ENCODE peak calls at places on chromosomes 6 and 20, in nine cellular contexts. G is hepatocyte, Q is fibroblast of lung, U is PC-9, M is IMR-90, S is K562, P is neural progenitor cell, Y is HepG2, Z is GM23248. O is an unnamed sample.
A peak's percentile ranks its signal among the peaks of the same experiment; 100 is the strongest.

GRCh38 chr6:16728513-16729182 is 32.6 kb downstream of the ATXN1 start:
- DNase-seq in G (no peak), Z (no peak), Y (no peak), S (no peak), Q (no peak), M (no peak), U (no peak), P (no peak), O (no peak)

GRCh38 chr6:112802154-112802553 is 455.0 kb downstream of the RFPL4B start:
- DNase-seq in Q (peak; percentile 94), S (no peak), Y (no peak), M (peak; percentile 96), G (peak; percentile 25), U (no peak), Z (peak; percentile 73), P (no peak), O (no peak)

GRCh38 chr20:61951695-61952533 is 113.8 kb downstream of the TAF4 start:
- DNase-seq in M (peak; percentile 28), G (peak; percentile 69), S (peak; percentile 32), P (peak; percentile 88), Q (peak; percentile 30), U (no peak), Y (no peak), Z (peak; percentile 17), O (peak; percentile 85)

GRCh38 chr6:2804516-2804915 is 37.1 kb downstream of the SERPINB1 start:
- DNase-seq in M (no peak), U (no peak), G (no peak), Z (no peak), Y (no peak), Q (no peak), P (no peak), S (no peak), O (no peak)

GRCh38 chr20:24995741-24996448 is 3.3 kb upstream of the APMAP start:
- DNase-seq in Y (no peak), P (peak; percentile 10), Z (peak; percentile 43), U (no peak), G (no peak), Q (no peak), M (no peak), S (no peak), O (no peak)

GRCh38 chr6:75230484-75231325 is 12.9 kb downstream of the COX7A2 start:
- DNase-seq in S (peak; percentile 57), P (peak; percentile 66), Y (peak; percentile 58), Q (peak; percentile 71), U (no peak), G (peak; percentile 77), M (peak; percentile 67), Z (peak; percentile 81), O (peak; percentile 86)

GRCh38 chr20:62219992-62220665 is at the start of gene HRH3:
- DNase-seq in P (peak; percentile 95), U (no peak), G (peak; percentile 82), S (peak; percentile 63), Y (peak; percentile 41), Q (no peak), Z (peak; percentile 52), M (no peak), O (peak; percentile 78)

GRCh38 chr20:34111057-34111711 is 859 bp downstream of the EIF2S2 start:
- DNase-seq in G (peak; percentile 40), Q (peak; percentile 74), M (peak; percentile 71), Y (no peak), S (peak; percentile 29), Z (peak; percentile 79), P (peak; percentile 36), U (peak; percentile 60), O (peak; percentile 13)

GRCh38 chr20:15278041-15278440 is 940.6 kb upstream of the FLRT3 start:
- DNase-seq in Y (no peak), G (no peak), S (no peak), P (no peak), M (no peak), U (peak; percentile 42), Q (no peak), Z (peak; percentile 1), O (no peak)

GRCh38 chr6:144922120-144922722 is 637.1 kb downstream of the UTRN start:
- DNase-seq in G (peak; percentile 30), U (no peak), Z (peak; percentile 92), P (no peak), S (no peak), M (peak; percentile 42), Q (peak; percentile 45), Y (no peak), O (no peak)

GRCh38 chr20:36773123-36773547 is 428 bp downstream of the DSN1 start:
- DNase-seq in U (no peak), Y (no peak), Z (peak; percentile 35), P (peak; percentile 25), G (no peak), Q (peak; percentile 11), M (no peak), S (no peak), O (no peak)

GRCh38 chr6:3744901-3745470 is 6.5 kb downstream of the PXDC1 start:
- DNase-seq in G (no peak), Z (peak; percentile 41), S (no peak), Y (no peak), U (no peak), Q (no peak), M (no peak), P (no peak), O (no peak)

GRCh38 chr6:93176070-93176469 is 243.3 kb downstream of the EPHA7 start:
- DNase-seq in Y (no peak), Z (no peak), S (no peak), P (no peak), G (no peak), U (no peak), Q (no peak), M (no peak), O (peak; percentile 3)

GRCh38 chr6:14192186-14192788 is 74.7 kb downstream of the CD83 start:
- DNase-seq in G (no peak), U (no peak), Z (no peak), P (no peak), Q (no peak), M (no peak), S (no peak), Y (no peak), O (no peak)

DNA sequence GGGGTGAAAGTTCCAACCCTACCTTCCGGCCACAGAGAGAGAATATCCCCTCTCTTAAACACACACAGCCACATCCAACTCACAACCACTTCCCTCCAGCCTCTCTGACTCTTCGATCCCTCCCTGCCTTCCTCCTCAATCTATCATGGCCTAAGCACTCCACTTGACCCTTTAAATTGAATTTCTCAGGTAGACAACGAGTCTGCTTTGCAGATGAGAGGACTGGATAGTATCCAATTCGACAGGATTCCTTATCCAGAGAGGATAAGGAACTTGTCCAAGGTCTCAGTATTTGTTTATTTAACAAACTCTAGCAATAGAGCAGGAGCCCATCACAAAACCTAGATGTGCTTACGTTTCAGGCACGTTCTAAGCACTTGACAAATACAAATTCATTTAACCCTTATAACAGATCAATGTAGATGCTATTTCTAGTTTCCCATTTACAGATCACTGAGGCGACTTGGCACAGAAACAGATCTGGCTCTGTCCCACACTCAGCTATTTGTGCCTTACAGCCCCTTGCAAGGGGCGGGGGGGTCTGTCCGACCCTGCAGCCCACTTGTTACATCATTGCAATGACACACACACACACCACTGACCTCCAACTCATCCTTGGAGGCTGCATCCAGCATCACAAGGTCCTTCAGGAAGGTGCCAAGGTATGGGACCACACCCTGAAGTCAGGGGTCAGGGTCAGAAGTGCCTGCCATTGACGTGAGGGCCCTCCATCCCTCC is 4.5 kb downstream of the RGL2 start:
- DNase-seq in U (peak; percentile 25), Q (no peak), S (no peak), Y (no peak), M (no peak), G (no peak), P (no peak), Z (no peak), O (no peak)
- H3K36me3 ChIP-seq in U (peaks cover 5% of the 10 kb centered on the region), Q (peaks cover 17% of the 10 kb centered on the region), S (peaks cover 66% of the 10 kb centered on the region), Y (peaks cover 24% of the 10 kb centered on the region), M (peaks cover 30% of the 10 kb centered on the region), G (no peaks in the 10 kb centered on the region), P (no peaks in the 10 kb centered on the region), Z (no peaks in the 10 kb centered on the region), O (no peaks in the 10 kb centered on the region)

GRCh38 chr6:44065443-44066115 is 61.7 kb downstream of the MRPL14 start:
- DNase-seq in M (peak; percentile 52), U (no peak), Y (no peak), Z (peak; percentile 50), S (no peak), G (no peak), P (no peak), Q (no peak), O (no peak)

GRCh38 chr6:44063561-44064059 is 63.6 kb downstream of the MRPL14 start:
- DNase-seq in U (no peak), P (no peak), Z (no peak), M (no peak), Y (no peak), Q (no peak), S (no peak), G (no peak), O (no peak)

GRCh38 chr6:44062771-44063560 is 64.3 kb downstream of the MRPL14 start:
- DNase-seq in Z (no peak), G (no peak), Q (no peak), P (peak; percentile 53), U (no peak), M (no peak), Y (no peak), S (peak; percentile 93), O (peak; percentile 89)

GRCh38 chr6:44064089-44064947 is 62.9 kb downstream of the MRPL14 start:
- DNase-seq in U (peak; percentile 77), P (peak; percentile 31), S (peak; percentile 95), M (peak; percentile 100), G (peak; percentile 78), Z (peak; percentile 97), Y (peak; percentile 56), Q (peak; percentile 91), O (no peak)

GRCh38 chr6:44064948-44065272 is 62.3 kb downstream of the MRPL14 start:
- DNase-seq in S (no peak), G (no peak), M (no peak), Q (no peak), Y (no peak), U (no peak), Z (no peak), P (no peak), O (no peak)
- H3K4me2 ChIP-seq in S (peak overlapping the region; percentile 40), G (no peak overlapping the region), M (no peak overlapping the region), Q (no peak overlapping the region), Y (peak overlapping the region; percentile 38), U (peak overlapping the region; percentile 21), Z (peak overlapping the region; percentile 30), P (no peak overlapping the region), O (no peak overlapping the region)

GRCh38 chr6:45707188-45707587 is 308.5 kb downstream of the CLIC5 start:
- DNase-seq in G (no peak), U (no peak), P (no peak), Z (no peak), S (no peak), Y (no peak), M (no peak), Q (no peak), O (no peak)
- H3K36me3 ChIP-seq in G (no peaks in the 10 kb centered on the region), U (no peaks in the 10 kb centered on the region), P (no peaks in the 10 kb centered on the region), Z (no peaks in the 10 kb centered on the region), S (no peaks in the 10 kb centered on the region), Y (no peaks in the 10 kb centered on the region), M (no peaks in the 10 kb centered on the region), Q (no peaks in the 10 kb centered on the region), O (no peaks in the 10 kb centered on the region)

DNA sequence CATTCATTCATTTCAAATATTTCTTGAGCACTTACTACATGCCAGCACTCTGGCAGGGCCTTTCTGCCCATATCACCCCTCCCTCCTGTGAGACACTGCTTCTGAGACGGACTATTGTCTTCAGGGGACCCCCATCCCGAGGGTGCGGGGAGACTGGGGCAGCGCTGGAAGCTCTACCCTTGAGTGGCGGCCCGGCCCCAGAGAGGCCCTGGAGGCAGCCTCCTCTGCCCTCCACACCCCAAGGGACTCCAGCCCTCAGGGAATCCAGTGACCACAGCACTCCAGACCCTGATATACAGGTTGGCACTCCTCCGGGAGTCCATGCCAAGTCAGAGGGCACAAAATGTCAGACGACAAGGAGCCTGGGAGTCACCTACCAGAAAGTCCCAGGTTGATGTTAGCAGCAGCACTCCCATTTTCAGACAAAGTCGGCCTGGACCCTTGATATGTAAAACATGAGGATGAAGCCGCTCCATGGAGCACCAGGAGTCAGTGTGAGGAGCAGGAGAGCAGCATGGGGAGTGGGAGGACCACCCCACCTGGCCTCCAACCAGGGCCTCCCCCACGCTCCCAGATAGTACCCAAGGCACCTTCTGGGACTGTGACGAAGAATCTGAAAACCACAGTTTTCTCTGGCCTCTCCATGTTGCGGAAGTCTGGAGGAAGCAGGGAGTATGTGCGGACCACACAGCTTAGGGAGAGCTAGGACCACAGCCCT is 20.7 kb downstream of the TFEB start:
- DNase-seq in P (no peak), Q (no peak), Y (no peak), U (no peak), G (no peak), S (no peak), M (no peak), Z (no peak), O (no peak)
- H3K4me2 ChIP-seq in P (no peak overlapping the region), Q (no peak overlapping the region), Y (no peak overlapping the region), U (peak overlapping the region; percentile 65), G (no peak overlapping the region), S (no peak overlapping the region), M (no peak overlapping the region), Z (no peak overlapping the region), O (no peak overlapping the region)

O was measured in GM23338.